ENCODE peak calls at places on chromosomes 4 and X, in five cellular contexts. Q is breast epithelium, S is amniotic stem cell, T is GM13977, L is HCT116. V is an unnamed sample.

GRCh38 chr4:128751354-128751753 is 58.1 kb upstream of the JADE1 start:
- DNase-seq in L (no peak), S (no peak), Q (no peak), T (no peak), V (no peak)

GRCh38 chr4:87745058-87745842 is 54.1 kb upstream of the IBSP start:
- DNase-seq in T (no peak), Q (no peak), L (no peak), S (no peak), V (no peak)

GRCh38 chr4:143254479-143255216 is 69.9 kb downstream of the USP38 start:
- DNase-seq in L (no peak), Q (no peak), T (no peak), S (no peak), V (no peak)

GRCh38 chr4:152032722-152033131 is 271.9 kb upstream of the GATB start:
- DNase-seq in Q (no peak), T (no peak), L (no peak), S (peak; percentile 28), V (no peak)

GRCh38 chr4:88285235-88285505 is 809 bp upstream of the PPM1K start:
- DNase-seq in L (no peak), Q (no peak), S (no peak), T (no peak), V (no peak)

GRCh38 chr4:118973295-118973694 is 84.6 kb downstream of the SYNPO2 start:
- DNase-seq in T (no peak), Q (no peak), L (no peak), S (no peak), V (no peak)

GRCh38 chr4:5843573-5844239 is 49.2 kb downstream of the CRMP1 start:
- DNase-seq in T (no peak), S (no peak), L (no peak), Q (no peak), V (no peak)

GRCh38 chr4:18042012-18042411 is 20.5 kb upstream of the LCORL start:
- DNase-seq in L (no peak), T (no peak), Q (no peak), S (no peak), V (no peak)

GRCh38 chr4:80465238-80465637 is 129.7 kb downstream of the CFAP299 start:
- DNase-seq in Q (no peak), T (no peak), S (no peak), L (no peak), V (no peak)

GRCh38 chrX:146658379-146658778 is 151.2 kb upstream of the CXorf51B start:
- DNase-seq in T (no peak), S (no peak), L (no peak), Q (no peak), V (no peak)

GRCh38 chr4:148203056-148203898 is 238.9 kb downstream of the NR3C2 start:
- DNase-seq in Q (no peak), L (no peak), T (no peak), S (no peak), V (peak; percentile 23)

GRCh38 chr4:80309301-80310004 is 26.1 kb upstream of the CFAP299 start:
- DNase-seq in L (no peak), Q (no peak), S (peak; percentile 64), T (no peak), V (no peak)

GRCh38 chr4:172202480-172203076 is 389.4 kb downstream of the GALNTL6 start:
- DNase-seq in S (peak; percentile 8), T (peak; percentile 33), L (peak; percentile 32), Q (no peak), V (peak; percentile 22)

GRCh38 chrX:10634681-10635161 is 14.3 kb upstream of the MID1 start:
- DNase-seq in T (no peak), Q (no peak), S (peak; percentile 54), L (peak; percentile 81), V (no peak)

GRCh38 chr4:154507170-154507569 is 15.6 kb upstream of the DCHS2 start:
- DNase-seq in S (no peak), L (no peak), Q (no peak), T (no peak), V (peak; percentile 8)

GRCh38 chrX:109697855-109698254 is 35.2 kb downstream of the ACSL4 start:
- DNase-seq in S (no peak), Q (no peak), T (no peak), L (no peak), V (no peak)

GRCh38 chrX:110825972-110826371 is 30.4 kb upstream of the CHRDL1 start:
- DNase-seq in T (no peak), L (no peak), Q (no peak), S (no peak), V (no peak)

GRCh38 chr4:56979674-56980073 is 978 bp downstream of the POLR2B start:
- DNase-seq in Q (no peak), S (no peak), L (no peak), T (no peak), V (peak; percentile 8)

GRCh38 chr4:5696341-5696740 is 12.0 kb downstream of the EVC2 start:
- DNase-seq in S (no peak), L (no peak), T (no peak), Q (no peak), V (no peak)

GRCh38 chrX:42028113-42028512 is 104.8 kb upstream of the CASK start:
- DNase-seq in L (no peak), S (no peak), T (no peak), Q (no peak), V (peak; percentile 3)

GRCh38 chr4:115332078-115332477 is 218.7 kb upstream of the NDST4 start:
- DNase-seq in T (no peak), Q (no peak), L (no peak), S (no peak), V (no peak)

V was measured in LoVo.